ENCODE peak calls at places on chromosomes 2 and 18, in eight cellular contexts. One of them, this sample, is unnamed.

GRCh38 chr2:28457237-28457636 is 38.6 kb upstream of the PLB1 start:
- DNase-seq in fibroblast of the aortic adventitia: no peak
- DNase-seq in cardiac fibroblast: no peak
- DNase-seq in GM12864: no peak
- DNase-seq in tibial nerve: no peak
- DNase-seq in upper lobe of right lung: no peak
- DNase-seq in GM20000: no peak
- DNase-seq in psoas muscle: no peak
- DNase-seq in this sample: no peak

GRCh38 chr2:140775426-140775825 is 1355.4 kb downstream of the LRP1B start:
- DNase-seq in upper lobe of right lung: no peak
- DNase-seq in GM12864: no peak
- DNase-seq in tibial nerve: no peak
- DNase-seq in cardiac fibroblast: no peak
- DNase-seq in GM20000: no peak
- DNase-seq in fibroblast of the aortic adventitia: no peak
- DNase-seq in psoas muscle: no peak
- DNase-seq in this sample: no peak

GRCh38 chr2:113212245-113213060 is 38.7 kb downstream of the PSD4 start:
- DNase-seq in GM20000: no peak
- DNase-seq in cardiac fibroblast: no peak
- DNase-seq in tibial nerve: no peak
- DNase-seq in upper lobe of right lung: no peak
- DNase-seq in GM12864: no peak
- DNase-seq in psoas muscle: no peak
- DNase-seq in fibroblast of the aortic adventitia: no peak
- DNase-seq in this sample: no peak

GRCh38 chr2:207768168-207768890 is 1.4 kb downstream of the FZD5 start:
- DNase-seq in fibroblast of the aortic adventitia: peak
- DNase-seq in tibial nerve: peak
- DNase-seq in cardiac fibroblast: peak
- DNase-seq in GM20000: peak
- DNase-seq in GM12864: no peak
- DNase-seq in upper lobe of right lung: peak
- DNase-seq in psoas muscle: peak
- DNase-seq in this sample: no peak

GRCh38 chr18:56740645-56741044 is 89.5 kb downstream of the WDR7 start:
- DNase-seq in fibroblast of the aortic adventitia: peak
- DNase-seq in GM12864: no peak
- DNase-seq in GM20000: no peak
- DNase-seq in upper lobe of right lung: no peak
- DNase-seq in psoas muscle: no peak
- DNase-seq in cardiac fibroblast: peak
- DNase-seq in tibial nerve: no peak
- DNase-seq in this sample: no peak

GRCh38 chr2:71478806-71479205 is 25.4 kb downstream of the DYSF start:
- DNase-seq in tibial nerve: no peak
- DNase-seq in cardiac fibroblast: no peak
- DNase-seq in fibroblast of the aortic adventitia: no peak
- DNase-seq in psoas muscle: no peak
- DNase-seq in GM12864: no peak
- DNase-seq in upper lobe of right lung: peak
- DNase-seq in GM20000: no peak
- DNase-seq in this sample: no peak

GRCh38 chr2:218448934-218449333 is 30.0 kb downstream of the VIL1 start:
- DNase-seq in psoas muscle: no peak
- DNase-seq in tibial nerve: no peak
- DNase-seq in GM20000: no peak
- DNase-seq in upper lobe of right lung: no peak
- DNase-seq in GM12864: no peak
- DNase-seq in fibroblast of the aortic adventitia: peak
- DNase-seq in cardiac fibroblast: no peak
- DNase-seq in this sample: no peak

GRCh38 chr2:136212426-136213378 is 94.8 kb upstream of the CXCR4 start:
- DNase-seq in upper lobe of right lung: no peak
- DNase-seq in psoas muscle: no peak
- DNase-seq in GM12864: no peak
- DNase-seq in GM20000: peak
- DNase-seq in fibroblast of the aortic adventitia: no peak
- DNase-seq in cardiac fibroblast: no peak
- DNase-seq in tibial nerve: no peak
- DNase-seq in this sample: no peak

GRCh38 chr2:128808462-128809255 is 490.0 kb upstream of the HS6ST1 start:
- DNase-seq in upper lobe of right lung: no peak
- DNase-seq in GM12864: no peak
- DNase-seq in cardiac fibroblast: peak
- DNase-seq in GM20000: no peak
- DNase-seq in psoas muscle: no peak
- DNase-seq in fibroblast of the aortic adventitia: peak
- DNase-seq in tibial nerve: no peak
- DNase-seq in this sample: no peak

GRCh38 chr2:151857650-151858049 is 29.4 kb upstream of the ARL5A start:
- DNase-seq in GM20000: no peak
- DNase-seq in GM12864: no peak
- DNase-seq in upper lobe of right lung: no peak
- DNase-seq in cardiac fibroblast: no peak
- DNase-seq in fibroblast of the aortic adventitia: no peak
- DNase-seq in psoas muscle: no peak
- DNase-seq in tibial nerve: no peak
- DNase-seq in this sample: no peak

GRCh38 chr2:137897082-137897481 is 67.2 kb upstream of the HNMT start:
- DNase-seq in cardiac fibroblast: no peak
- DNase-seq in GM12864: no peak
- DNase-seq in fibroblast of the aortic adventitia: no peak
- DNase-seq in upper lobe of right lung: no peak
- DNase-seq in GM20000: no peak
- DNase-seq in tibial nerve: no peak
- DNase-seq in psoas muscle: no peak
- DNase-seq in this sample: no peak

GRCh38 chr2:63525905-63526304 is 62.4 kb downstream of the WDPCP start:
- DNase-seq in GM20000: no peak
- DNase-seq in upper lobe of right lung: no peak
- DNase-seq in tibial nerve: no peak
- DNase-seq in cardiac fibroblast: no peak
- DNase-seq in GM12864: no peak
- DNase-seq in fibroblast of the aortic adventitia: no peak
- DNase-seq in psoas muscle: no peak
- DNase-seq in this sample: no peak

GRCh38 chr2:71609958-71610357 is 156.6 kb downstream of the DYSF start:
- DNase-seq in psoas muscle: no peak
- DNase-seq in fibroblast of the aortic adventitia: peak
- DNase-seq in tibial nerve: no peak
- DNase-seq in GM12864: no peak
- DNase-seq in upper lobe of right lung: no peak
- DNase-seq in GM20000: no peak
- DNase-seq in cardiac fibroblast: peak
- DNase-seq in this sample: no peak

GRCh38 chr2:191318729-191319078 is 73.5 kb downstream of the MYO1B start:
- DNase-seq in psoas muscle: no peak
- DNase-seq in GM20000: no peak
- DNase-seq in fibroblast of the aortic adventitia: peak
- DNase-seq in tibial nerve: no peak
- DNase-seq in upper lobe of right lung: no peak
- DNase-seq in cardiac fibroblast: peak
- DNase-seq in GM12864: no peak
- DNase-seq in this sample: no peak

GRCh38 chr2:148201075-148202004 is 180.4 kb downstream of the MBD5 start:
- DNase-seq in psoas muscle: peak
- DNase-seq in GM12864: peak
- DNase-seq in upper lobe of right lung: peak
- DNase-seq in GM20000: no peak
- DNase-seq in fibroblast of the aortic adventitia: peak
- DNase-seq in tibial nerve: no peak
- DNase-seq in cardiac fibroblast: peak
- DNase-seq in this sample: no peak

GRCh38 chr2:64331430-64331700 is 122.6 kb upstream of the LGALSL start:
- DNase-seq in tibial nerve: no peak
- DNase-seq in GM12864: no peak
- DNase-seq in cardiac fibroblast: no peak
- DNase-seq in GM20000: no peak
- DNase-seq in upper lobe of right lung: no peak
- DNase-seq in fibroblast of the aortic adventitia: no peak
- DNase-seq in psoas muscle: no peak
- DNase-seq in this sample: no peak

GRCh38 chr2:24463271-24463670 is 27.8 kb upstream of the NCOA1 start:
- DNase-seq in tibial nerve: no peak
- DNase-seq in GM20000: no peak
- DNase-seq in fibroblast of the aortic adventitia: no peak
- DNase-seq in cardiac fibroblast: no peak
- DNase-seq in GM12864: no peak
- DNase-seq in upper lobe of right lung: no peak
- DNase-seq in psoas muscle: no peak
- DNase-seq in this sample: no peak

GRCh38 chr2:222891890-222892289 is 31.1 kb downstream of the ACSL3 start:
- DNase-seq in GM20000: no peak
- DNase-seq in cardiac fibroblast: peak
- DNase-seq in upper lobe of right lung: no peak
- DNase-seq in tibial nerve: no peak
- DNase-seq in fibroblast of the aortic adventitia: peak
- DNase-seq in GM12864: no peak
- DNase-seq in psoas muscle: no peak
- DNase-seq in this sample: no peak

GRCh38 chr2:20561703-20562454 is 89.0 kb downstream of the HS1BP3 start:
- DNase-seq in fibroblast of the aortic adventitia: peak
- DNase-seq in cardiac fibroblast: peak
- DNase-seq in tibial nerve: no peak
- DNase-seq in psoas muscle: no peak
- DNase-seq in GM20000: no peak
- DNase-seq in GM12864: no peak
- DNase-seq in upper lobe of right lung: peak
- DNase-seq in this sample: no peak

GRCh38 chr18:73841661-73842060 is 306.0 kb downstream of the FBXO15 start:
- DNase-seq in fibroblast of the aortic adventitia: no peak
- DNase-seq in upper lobe of right lung: no peak
- DNase-seq in tibial nerve: no peak
- DNase-seq in GM12864: no peak
- DNase-seq in psoas muscle: no peak
- DNase-seq in GM20000: no peak
- DNase-seq in cardiac fibroblast: no peak
- DNase-seq in this sample: no peak
- TF ChIP-seq CTCF in fibroblast of the aortic adventitia: peak
- TF ChIP-seq CTCF in upper lobe of right lung: no peak
- TF ChIP-seq CTCF in tibial nerve: no peak
- TF ChIP-seq CTCF in GM12864: no peak
- TF ChIP-seq CTCF in psoas muscle: no peak
- TF ChIP-seq CTCF in GM20000: no peak
- TF ChIP-seq CTCF in cardiac fibroblast: peak
- TF ChIP-seq CTCF in this sample: no peak

GRCh38 chr2:84526562-84526961 is 10.3 kb downstream of the DNAH6 start:
- DNase-seq in upper lobe of right lung: no peak
- DNase-seq in psoas muscle: no peak
- DNase-seq in cardiac fibroblast: no peak
- DNase-seq in GM20000: no peak
- DNase-seq in tibial nerve: no peak
- DNase-seq in fibroblast of the aortic adventitia: peak
- DNase-seq in GM12864: no peak
- DNase-seq in this sample: no peak
- TF ChIP-seq CTCF in upper lobe of right lung: no peak
- TF ChIP-seq CTCF in psoas muscle: no peak
- TF ChIP-seq CTCF in cardiac fibroblast: no peak
- TF ChIP-seq CTCF in GM20000: no peak
- TF ChIP-seq CTCF in tibial nerve: no peak
- TF ChIP-seq CTCF in fibroblast of the aortic adventitia: no peak
- TF ChIP-seq CTCF in GM12864: no peak
- TF ChIP-seq CTCF in this sample: peak

GRCh38 chr18:46663539-46663938 is 6.5 kb upstream of the LOXHD1 start:
- DNase-seq in GM12864: no peak
- DNase-seq in cardiac fibroblast: no peak
- DNase-seq in fibroblast of the aortic adventitia: no peak
- DNase-seq in tibial nerve: no peak
- DNase-seq in upper lobe of right lung: no peak
- DNase-seq in psoas muscle: no peak
- DNase-seq in GM20000: no peak
- DNase-seq in this sample: no peak
- TF ChIP-seq CTCF in GM12864: no peak
- TF ChIP-seq CTCF in cardiac fibroblast: no peak
- TF ChIP-seq CTCF in fibroblast of the aortic adventitia: no peak
- TF ChIP-seq CTCF in tibial nerve: no peak
- TF ChIP-seq CTCF in upper lobe of right lung: no peak
- TF ChIP-seq CTCF in psoas muscle: no peak
- TF ChIP-seq CTCF in GM20000: no peak
- TF ChIP-seq CTCF in this sample: no peak

DNA sequence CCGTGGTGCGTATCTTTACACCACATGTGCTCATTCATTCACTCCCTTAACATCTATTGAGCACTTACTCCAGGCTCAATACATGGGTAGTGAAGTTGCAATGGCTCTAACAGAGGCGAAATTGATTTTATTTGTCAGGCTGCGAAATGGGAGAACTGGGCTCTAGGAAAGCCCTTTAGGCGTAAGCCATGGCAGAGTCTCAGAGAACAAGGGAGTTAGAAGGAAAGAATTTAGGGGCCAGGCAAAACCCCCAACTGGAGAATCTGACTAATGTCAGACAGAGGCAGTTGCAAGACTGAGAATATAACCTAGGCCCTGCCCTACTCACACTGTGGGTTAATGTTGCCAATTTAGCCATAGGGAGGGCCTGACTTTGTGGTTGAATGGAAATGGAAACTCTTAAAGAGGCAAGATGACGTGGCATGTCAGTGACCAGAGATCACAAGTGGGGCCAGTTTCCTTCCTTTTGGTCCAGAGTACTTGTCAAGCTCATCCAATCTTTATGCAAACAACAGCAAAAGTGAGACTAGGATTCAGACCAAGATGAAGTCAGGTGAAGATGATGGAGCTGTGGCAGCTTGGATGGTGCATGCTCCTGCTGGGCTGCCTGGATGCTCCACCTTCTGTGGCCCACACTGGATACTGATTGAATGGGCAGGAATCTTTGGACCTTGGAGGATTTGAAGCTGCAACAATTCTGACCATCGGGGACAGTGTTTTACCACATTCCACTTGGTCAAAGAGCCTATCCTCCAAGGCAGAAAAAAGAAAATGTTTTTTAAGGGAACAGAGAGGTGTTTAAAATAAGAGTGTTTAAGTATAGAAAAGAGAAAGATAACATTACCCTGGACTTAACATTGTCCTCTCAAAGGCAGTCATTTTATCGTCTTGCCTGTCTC is 92.2 kb downstream of the CAPN13 start:
- DNase-seq in cardiac fibroblast: no peak
- DNase-seq in GM20000: no peak
- DNase-seq in psoas muscle: no peak
- DNase-seq in fibroblast of the aortic adventitia: no peak
- DNase-seq in GM12864: no peak
- DNase-seq in upper lobe of right lung: peak
- DNase-seq in tibial nerve: no peak
- DNase-seq in this sample: no peak
- TF ChIP-seq CTCF in cardiac fibroblast: no peak
- TF ChIP-seq CTCF in GM20000: no peak
- TF ChIP-seq CTCF in psoas muscle: no peak
- TF ChIP-seq CTCF in fibroblast of the aortic adventitia: no peak
- TF ChIP-seq CTCF in GM12864: no peak
- TF ChIP-seq CTCF in upper lobe of right lung: no peak
- TF ChIP-seq CTCF in tibial nerve: no peak
- TF ChIP-seq CTCF in this sample: no peak

This sample was measured in D721Med.